ENCODE peak calls at places on chromosome 20, in five cellular contexts. M is GM03348, N is AG08395, C is glomerular endothelial cell, Q is fibroblast of the aortic adventitia. I is an unnamed sample.

GRCh38 chr20:47351643-47352331 is 4.7 kb downstream of the ZMYND8 start:
- DNase-seq in M (no peak), N (no peak), C (no peak), Q (peak; percentile 36), I (no peak)

GRCh38 chr20:402496-402885 is 5.6 kb upstream of the RBCK1 start:
- DNase-seq in M (no peak), N (no peak), C (no peak), Q (no peak), I (no peak)

GRCh38 chr20:11246251-11246775 is 572.5 kb upstream of the JAG1 start:
- DNase-seq in M (no peak), N (no peak), C (no peak), Q (no peak), I (no peak)

GRCh38 chr20:2817891-2818595 is 1.9 kb downstream of the TMEM239 start:
- DNase-seq in M (peak; percentile 6), N (no peak), C (no peak), Q (peak; percentile 25), I (no peak)

GRCh38 chr20:56779452-56780143 is 150.5 kb downstream of the TFAP2C start:
- DNase-seq in M (no peak), N (no peak), C (no peak), Q (no peak), I (no peak)

GRCh38 chr20:50048420-50049166 is 64.4 kb downstream of the UBE2V1 start:
- DNase-seq in M (peak; percentile 78), N (peak; percentile 81), C (no peak), Q (no peak), I (no peak)

GRCh38 chr20:20594171-20594530 is 118.3 kb downstream of the RALGAPA2 start:
- DNase-seq in M (peak; percentile 56), N (peak; percentile 35), C (no peak), Q (peak; percentile 71), I (no peak)

GRCh38 chr20:21278829-21279228 is 24.3 kb upstream of the XRN2 start:
- DNase-seq in M (no peak), N (no peak), C (no peak), Q (no peak), I (no peak)

GRCh38 chr20:61520761-61521460 is 268.9 kb downstream of the CDH4 start:
- DNase-seq in M (peak; percentile 80), N (peak; percentile 77), C (no peak), Q (peak; percentile 56), I (peak; percentile 46)

GRCh38 chr20:18802012-18802634 is 11.5 kb upstream of the SCP2D1 start:
- DNase-seq in M (no peak), N (no peak), C (no peak), Q (no peak), I (no peak)